ENCODE peak calls at places on chromosome 3, in nine cellular contexts. K, M, Y, U, P, I, N, S and X are unnamed samples.

GRCh38 chr3:188303286-188303799 is 149.4 kb downstream of the LPP start:
- DNase-seq in P (no peak), S (no peak), N (no peak), Y (no peak), U (no peak), M (no peak), K (no peak), I (no peak), X (no peak)

GRCh38 chr3:149969110-149969944 is 1.4 kb downstream of the PFN2 start:
- DNase-seq in Y (no peak), N (peak), I (peak), K (peak), M (peak), S (no peak), U (no peak), P (peak), X (peak)

GRCh38 chr3:61233828-61234227 is 17.4 kb downstream of the FHIT start:
- DNase-seq in Y (no peak), I (no peak), M (no peak), N (no peak), P (no peak), S (no peak), U (no peak), K (no peak), X (no peak)

GRCh38 chr3:51946796-51947195 is 4.6 kb downstream of the PARP3 start:
- DNase-seq in S (no peak), I (no peak), K (no peak), N (no peak), P (no peak), Y (no peak), U (no peak), M (no peak), X (no peak)

GRCh38 chr3:3286014-3286413 is 106.5 kb upstream of the CRBN start:
- DNase-seq in U (no peak), M (no peak), I (no peak), N (no peak), P (no peak), Y (no peak), S (no peak), K (no peak), X (no peak)

GRCh38 chr3:33331414-33331813 is 54.2 kb downstream of the FBXL2 start:
- DNase-seq in N (peak), P (peak), K (peak), U (no peak), I (no peak), M (no peak), S (no peak), Y (no peak), X (no peak)

GRCh38 chr3:190443257-190443656 is 6.4 kb downstream of the TMEM207 start:
- DNase-seq in P (peak), S (no peak), U (no peak), N (peak), M (peak), K (no peak), I (no peak), Y (no peak), X (no peak)

GRCh38 chr3:49025005-49025792 is 3.3 kb downstream of the NDUFAF3 start:
- DNase-seq in S (no peak), N (no peak), I (no peak), U (no peak), M (no peak), Y (no peak), K (no peak), P (no peak), X (no peak)

GRCh38 chr3:61589856-61590255 is 28.5 kb downstream of the PTPRG start:
- DNase-seq in I (no peak), N (no peak), P (no peak), K (peak), Y (no peak), U (no peak), S (no peak), M (no peak), X (no peak)

GRCh38 chr3:115766587-115767492 is 143.5 kb downstream of the GAP43 start:
- DNase-seq in P (peak), U (no peak), I (no peak), M (no peak), Y (no peak), S (no peak), N (no peak), K (peak), X (no peak)

GRCh38 chr3:183701744-183702143 is 4.1 kb downstream of the YEATS2 start:
- DNase-seq in Y (no peak), N (no peak), K (no peak), I (no peak), U (no peak), P (no peak), S (no peak), M (peak), X (no peak)

GRCh38 chr3:11835028-11835639 is 11.6 kb downstream of the TAMM41 start:
- DNase-seq in U (no peak), K (peak), Y (no peak), S (no peak), N (no peak), P (no peak), I (no peak), M (peak), X (no peak)

GRCh38 chr3:189883113-189883753 is 237.5 kb downstream of the P3H2 start:
- DNase-seq in M (no peak), I (no peak), P (no peak), K (no peak), U (no peak), S (peak), N (no peak), Y (no peak), X (no peak)

GRCh38 chr3:189688296-189688695 is 57.1 kb downstream of the TP63 start:
- DNase-seq in K (no peak), S (no peak), I (no peak), U (no peak), Y (no peak), M (no peak), N (no peak), P (no peak), X (no peak)

GRCh38 chr3:172687501-172687900 is 23.4 kb downstream of the NCEH1 start:
- DNase-seq in I (peak), P (no peak), K (no peak), M (no peak), S (no peak), N (no peak), Y (no peak), U (no peak), X (no peak)

GRCh38 chr3:153458881-153459280 is 296.9 kb downstream of the RAP2B start:
- DNase-seq in S (no peak), M (no peak), K (no peak), I (no peak), Y (no peak), U (no peak), P (no peak), N (peak), X (no peak)

GRCh38 chr3:134932035-134932434 is 137.0 kb downstream of the EPHB1 start:
- DNase-seq in U (no peak), P (no peak), N (no peak), I (no peak), S (no peak), Y (no peak), K (no peak), M (no peak), X (no peak)

GRCh38 chr3:135792174-135792573 is 173.4 kb upstream of the PPP2R3A start:
- DNase-seq in I (no peak), N (no peak), S (no peak), K (no peak), P (peak), U (no peak), Y (no peak), M (no peak), X (no peak)

GRCh38 chr3:13822042-13822441 is 57.8 kb downstream of the WNT7A start:
- DNase-seq in P (no peak), S (no peak), Y (no peak), M (no peak), U (no peak), N (no peak), K (no peak), I (no peak), X (no peak)

GRCh38 chr3:30289324-30289723 is 317.1 kb upstream of the TGFBR2 start:
- DNase-seq in U (no peak), K (no peak), M (no peak), Y (no peak), S (no peak), P (no peak), I (no peak), N (no peak), X (no peak)

GRCh38 chr3:122902326-122902725 is 107.5 kb downstream of the SLC49A4 start:
- DNase-seq in S (no peak), I (no peak), K (no peak), P (no peak), N (no peak), M (no peak), U (no peak), Y (no peak), X (no peak)

GRCh38 chr3:17336291-17336690 is 406.1 kb downstream of the TBC1D5 start:
- DNase-seq in I (no peak), P (no peak), K (no peak), Y (no peak), N (no peak), S (no peak), M (no peak), U (no peak), X (no peak)

GRCh38 chr3:42456211-42456610 is 45.8 kb upstream of the LYZL4 start:
- DNase-seq in M (no peak), N (no peak), P (no peak), S (no peak), Y (no peak), K (no peak), I (no peak), U (no peak), X (no peak)

GRCh38 chr3:3589715-3590130 is 209.5 kb upstream of the LRRN1 start:
- DNase-seq in U (no peak), K (no peak), P (no peak), M (no peak), S (peak), N (no peak), Y (no peak), I (no peak), X (no peak)

GRCh38 chr3:66997560-66998074 is 490 bp upstream of the KBTBD8 start:
- DNase-seq in M (no peak), P (peak), Y (peak), K (peak), U (peak), N (no peak), I (no peak), S (no peak), X (peak)

GRCh38 chr3:153927107-153927506 is 194.1 kb upstream of the ARHGEF26 start:
- DNase-seq in K (peak), Y (no peak), P (peak), I (no peak), U (no peak), S (peak), N (peak), M (peak), X (no peak)

GRCh38 chr3:13282986-13283876 is 136.9 kb downstream of the NUP210 start:
- DNase-seq in N (no peak), P (no peak), K (no peak), U (no peak), Y (no peak), M (peak), I (no peak), S (peak), X (no peak)

GRCh38 chr3:189309400-189309975 is 137.7 kb downstream of the TPRG1 start:
- DNase-seq in M (peak), N (no peak), Y (no peak), S (no peak), K (no peak), P (no peak), U (no peak), I (no peak), X (no peak)

GRCh38 chr3:66450389-66451022 is 50.3 kb downstream of the LRIG1 start:
- DNase-seq in I (no peak), Y (no peak), N (no peak), U (no peak), K (peak), P (no peak), S (no peak), M (peak), X (no peak)